ENCODE peak calls at places on chromosome 11, in five cellular contexts. Q is adrenal gland, P is cardiac muscle cell, T is upper lobe of right lung, C is fibroblast of the aortic adventitia. X is an unnamed sample.

GRCh38 chr11:36425593-36426206 is 84.4 kb downstream of the TRAF6 start:
- DNase-seq in Q (no peak), P (no peak), T (no peak), C (no peak), X (peak)

GRCh38 chr11:93741882-93742226 is 382 bp downstream of the C11orf54 start:
- DNase-seq in Q (peak), P (peak), T (no peak), C (peak), X (peak)

GRCh38 chr11:69966910-69967309 is 111.2 kb upstream of the ANO1 start:
- DNase-seq in Q (no peak), P (no peak), T (no peak), C (no peak), X (no peak)

GRCh38 chr11:79864882-79865281 is 424.1 kb upstream of the TENM4 start:
- DNase-seq in Q (no peak), P (no peak), T (no peak), C (no peak), X (peak)

GRCh38 chr11:79157738-79158137 is 283.1 kb downstream of the TENM4 start:
- DNase-seq in Q (no peak), P (no peak), T (no peak), C (no peak), X (no peak)

GRCh38 chr11:120908521-120909181 is 115.3 kb upstream of the TBCEL start:
- DNase-seq in Q (no peak), P (peak), T (no peak), C (no peak), X (no peak)

GRCh38 chr11:99020324-99021225 is at the start of gene CNTN5:
- DNase-seq in Q (peak), P (peak), T (peak), C (no peak), X (no peak)

GRCh38 chr11:126992065-126992803 is 8.3 kb downstream of the KIRREL3 start:
- DNase-seq in Q (no peak), P (peak), T (no peak), C (peak), X (no peak)

GRCh38 chr11:117058761-117059233 is 39.4 kb downstream of the SIK3 start:
- DNase-seq in Q (no peak), P (peak), T (no peak), C (peak), X (no peak)

GRCh38 chr11:74288161-74288560 is 23.3 kb downstream of the P4HA3 start:
- DNase-seq in Q (peak), P (peak), T (no peak), C (peak), X (peak)

GRCh38 chr11:71977743-71978418 is 20.8 kb upstream of the IL18BP start:
- DNase-seq in Q (peak), P (peak), T (no peak), C (peak), X (no peak)

GRCh38 chr11:118572914-118573550 is 823 bp downstream of the ARCN1 start:
- DNase-seq in Q (no peak), P (peak), T (no peak), C (peak), X (no peak)

GRCh38 chr11:122202951-122203456 is 87.0 kb upstream of the BLID start:
- DNase-seq in Q (peak), P (peak), T (peak), C (peak), X (no peak)

GRCh38 chr11:95451682-95452081 is 220.7 kb upstream of the SESN3 start:
- DNase-seq in Q (no peak), P (peak), T (no peak), C (peak), X (no peak)

GRCh38 chr11:80720295-80720694 is 1279.5 kb upstream of the TENM4 start:
- DNase-seq in Q (no peak), P (no peak), T (no peak), C (no peak), X (peak)

GRCh38 chr11:118180300-118180703 is 3.9 kb upstream of the SCN2B start:
- DNase-seq in Q (no peak), P (peak), T (no peak), C (peak), X (no peak)

GRCh38 chr11:86999859-87000753 is 37.6 kb upstream of the TMEM135 start:
- DNase-seq in Q (peak), P (peak), T (no peak), C (peak), X (peak)

GRCh38 chr11:17699157-17700114 is 19.9 kb upstream of the MYOD1 start:
- DNase-seq in Q (no peak), P (peak), T (no peak), C (peak), X (no peak)

GRCh38 chr11:94068764-94069163 is 47.6 kb downstream of the HEPHL1 start:
- DNase-seq in Q (no peak), P (no peak), T (no peak), C (no peak), X (no peak)

GRCh38 chr11:125110996-125111340 is 458 bp downstream of the TMEM218 start:
- DNase-seq in Q (no peak), P (no peak), T (no peak), C (no peak), X (no peak)

GRCh38 chr11:93904711-93905110 is 54.3 kb upstream of the VSTM5 start:
- DNase-seq in Q (no peak), P (no peak), T (no peak), C (no peak), X (no peak)

GRCh38 chr11:69243496-69244200 is 50.3 kb upstream of the MYEOV start:
- DNase-seq in Q (no peak), P (no peak), T (no peak), C (no peak), X (no peak)

GRCh38 chr11:111879637-111879960 is 258 bp downstream of the CFAP68 start:
- DNase-seq in Q (no peak), P (no peak), T (no peak), C (no peak), X (no peak)

GRCh38 chr11:953513-953912 is 27.8 kb downstream of the AP2A2 start:
- DNase-seq in Q (no peak), P (no peak), T (no peak), C (no peak), X (no peak)

GRCh38 chr11:131195801-131196517 is 174.5 kb upstream of the NTM start:
- DNase-seq in Q (peak), P (peak), T (no peak), C (peak), X (peak)

GRCh38 chr11:123704341-123704740 is 37.1 kb downstream of the ZNF202 start:
- DNase-seq in Q (no peak), P (no peak), T (no peak), C (no peak), X (no peak)

GRCh38 chr11:109547356-109548027 is 125.5 kb downstream of the C11orf87 start:
- DNase-seq in Q (no peak), P (peak), T (no peak), C (peak), X (no peak)

GRCh38 chr11:39975091-39975490 is 1484.4 kb downstream of the LRRC4C start:
- DNase-seq in Q (no peak), P (no peak), T (no peak), C (no peak), X (no peak)

GRCh38 chr11:75425422-75425821 is 7.6 kb downstream of the KLHL35 start:
- DNase-seq in Q (no peak), P (no peak), T (no peak), C (no peak), X (no peak)
- TF ChIP-seq CTCF in Q (no peak), P (peak), T (no peak), C (peak), X (peak)

DNA sequence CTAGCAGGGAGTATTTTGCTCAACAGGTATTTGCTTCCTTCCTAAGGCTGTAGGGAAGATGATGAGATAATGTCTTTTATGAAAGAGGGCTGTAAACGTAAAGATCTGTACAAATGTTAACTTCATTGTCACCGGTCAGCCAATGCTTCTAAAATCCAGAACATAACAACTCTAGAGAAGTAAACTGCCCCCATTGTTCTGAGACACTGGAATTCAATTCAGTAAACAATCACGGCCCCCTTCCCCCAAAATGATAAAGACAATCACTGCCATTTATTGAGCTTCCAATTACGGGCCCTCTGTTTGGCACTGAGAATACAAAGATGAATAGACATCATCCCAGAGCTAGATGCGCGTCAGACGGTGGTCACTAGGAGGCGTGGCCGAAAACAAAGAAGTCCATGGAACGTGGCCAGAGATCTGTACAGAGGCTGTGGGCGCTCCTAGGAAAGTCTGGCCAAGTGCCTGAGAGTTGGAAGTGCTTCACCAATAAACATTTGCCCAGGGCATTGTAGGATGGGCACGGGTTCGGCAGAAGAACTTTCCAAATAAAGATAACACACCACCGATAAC is 576 bp downstream of the TMEM258 start:
- DNase-seq in Q (peak), P (peak), T (no peak), C (peak), X (peak)
- H3K4me3 ChIP-seq in Q (peak), P (peak), T (peak), C (peak), X (peak)

GRCh38 chr11:61744181-61744580 is 8.3 kb upstream of the MYRF start:
- DNase-seq in Q (no peak), P (no peak), T (no peak), C (no peak), X (no peak)

GRCh38 chr11:61742391-61742790 is 10.0 kb upstream of the MYRF start:
- DNase-seq in Q (no peak), P (no peak), T (peak), C (no peak), X (no peak)

GRCh38 chr11:61744609-61745156 is 7.8 kb upstream of the MYRF start:
- DNase-seq in Q (no peak), P (no peak), T (no peak), C (no peak), X (no peak)

GRCh38 chr11:61745796-61746653 is 6.4 kb upstream of the MYRF start:
- DNase-seq in Q (no peak), P (no peak), T (no peak), C (no peak), X (no peak)

GRCh38 chr11:61743486-61744095 is 8.8 kb upstream of the MYRF start:
- DNase-seq in Q (no peak), P (no peak), T (no peak), C (no peak), X (no peak)
- TF ChIP-seq CTCF in Q (no peak), P (no peak), T (no peak), C (no peak), X (no peak)

GRCh38 chr11:32003335-32003734 is 87.5 kb upstream of the RCN1 start:
- DNase-seq in Q (no peak), P (no peak), T (no peak), C (no peak), X (no peak)

GRCh38 chr11:32002311-32002710 is 88.6 kb upstream of the RCN1 start:
- DNase-seq in Q (no peak), P (no peak), T (no peak), C (no peak), X (no peak)

GRCh38 chr11:32005786-32006406 is 85.0 kb upstream of the RCN1 start:
- DNase-seq in Q (no peak), P (peak), T (no peak), C (no peak), X (no peak)

GRCh38 chr11:32008879-32009548 is 81.9 kb upstream of the RCN1 start:
- DNase-seq in Q (no peak), P (no peak), T (no peak), C (no peak), X (no peak)

GRCh38 chr11:32006799-32007388 is 84.0 kb upstream of the RCN1 start:
- DNase-seq in Q (peak), P (peak), T (no peak), C (peak), X (peak)
- H3K4me3 ChIP-seq in Q (no peak), P (no peak), T (no peak), C (no peak), X (no peak)

GRCh38 chr11:44863231-44863630 is 87.5 kb downstream of the TP53I11 start:
- DNase-seq in Q (no peak), P (no peak), T (no peak), C (no peak), X (no peak)
- TF ChIP-seq CTCF in Q (no peak), P (no peak), T (no peak), C (no peak), X (no peak)

GRCh38 chr11:82734120-82734479 is 436 bp upstream of the FAM181B start:
- DNase-seq in Q (no peak), P (no peak), T (no peak), C (no peak), X (no peak)
- H3K4me3 ChIP-seq in Q (no peak), P (peak), T (peak), C (no peak), X (no peak)

GRCh38 chr11:134293119-134294113 is 17.2 kb downstream of the GLB1L3 start:
- DNase-seq in Q (no peak), P (no peak), T (no peak), C (no peak), X (peak)

GRCh38 chr11:134291196-134291595 is 15.0 kb downstream of the GLB1L3 start:
- DNase-seq in Q (no peak), P (no peak), T (no peak), C (no peak), X (no peak)

GRCh38 chr11:134290646-134291045 is 14.5 kb downstream of the GLB1L3 start:
- DNase-seq in Q (no peak), P (no peak), T (no peak), C (no peak), X (no peak)

GRCh38 chr11:134292661-134293060 is 16.5 kb downstream of the GLB1L3 start:
- DNase-seq in Q (no peak), P (no peak), T (no peak), C (no peak), X (no peak)

GRCh38 chr11:134294664-134295063 is 18.5 kb downstream of the GLB1L3 start:
- DNase-seq in Q (no peak), P (no peak), T (no peak), C (no peak), X (no peak)
- TF ChIP-seq CTCF in Q (no peak), P (no peak), T (no peak), C (no peak), X (no peak)

DNA sequence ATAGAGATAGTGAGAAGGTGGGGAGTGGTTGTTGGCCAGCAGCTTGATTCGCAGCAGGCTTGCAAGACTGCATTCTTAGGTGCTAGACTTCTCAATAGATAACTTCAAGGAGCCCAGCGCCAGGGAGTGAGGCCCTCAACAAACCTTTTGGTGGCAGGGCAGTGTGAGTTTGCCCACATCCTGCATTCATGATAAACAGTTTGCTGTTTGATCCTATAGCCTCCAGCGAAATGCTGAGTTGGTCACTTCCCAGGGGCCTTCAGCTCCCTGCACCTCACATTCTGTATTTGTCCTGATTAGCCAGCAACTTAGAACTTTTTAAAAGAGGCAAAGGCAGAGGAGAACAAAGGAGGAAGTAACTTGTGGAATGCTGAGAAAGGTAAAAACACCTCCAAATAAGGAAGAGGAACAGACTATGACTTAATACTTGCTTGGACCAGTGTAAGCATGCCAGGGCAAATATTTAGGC is 25.1 kb downstream of the OR10A6 start:
- DNase-seq in Q (no peak), P (no peak), T (peak), C (no peak), X (no peak)
- H3K4me3 ChIP-seq in Q (no peak), P (no peak), T (peak), C (no peak), X (no peak)

GRCh38 chr11:129785383-129786111 is 30.1 kb upstream of the TMEM45B start:
- DNase-seq in Q (no peak), P (peak), T (no peak), C (peak), X (no peak)
- TF ChIP-seq CTCF in Q (no peak), P (peak), T (peak), C (peak), X (peak)

X was measured in LNCaP clone FGC.